ENCODE peak calls at places on chromosomes 16 and 17, in six cellular contexts. One of them, this sample, is unnamed.

GRCh38 chr17:82291582-82292250 is 18.2 kb upstream of the CSNK1D start:
- DNase-seq in psoas muscle: no peak
- DNase-seq in heart left ventricle: no peak
- DNase-seq in dorsolateral prefrontal cortex: no peak
- DNase-seq in K562: no peak
- DNase-seq in keratinocyte: no peak
- DNase-seq in this sample: no peak

GRCh38 chr16:12655530-12655929 is 148.2 kb downstream of the CPPED1 start:
- DNase-seq in psoas muscle: no peak
- DNase-seq in heart left ventricle: no peak
- DNase-seq in dorsolateral prefrontal cortex: no peak
- DNase-seq in K562: no peak
- DNase-seq in keratinocyte: no peak
- DNase-seq in this sample: no peak

GRCh38 chr17:68909066-68909465 is 46.1 kb downstream of the ABCA8 start:
- DNase-seq in psoas muscle: peak
- DNase-seq in heart left ventricle: peak
- DNase-seq in dorsolateral prefrontal cortex: no peak
- DNase-seq in K562: no peak
- DNase-seq in keratinocyte: peak
- DNase-seq in this sample: peak

GRCh38 chr17:44069974-44070454 is 521 bp upstream of the G6PC3 start:
- DNase-seq in psoas muscle: no peak
- DNase-seq in heart left ventricle: no peak
- DNase-seq in dorsolateral prefrontal cortex: no peak
- DNase-seq in K562: peak
- DNase-seq in keratinocyte: no peak
- DNase-seq in this sample: peak

GRCh38 chr17:6070280-6070894 is at the start of gene WSCD1:
- DNase-seq in psoas muscle: peak
- DNase-seq in heart left ventricle: no peak
- DNase-seq in dorsolateral prefrontal cortex: no peak
- DNase-seq in K562: no peak
- DNase-seq in keratinocyte: no peak
- DNase-seq in this sample: peak

GRCh38 chr17:63601439-63602371 is 1.0 kb downstream of the TACO1 start:
- DNase-seq in psoas muscle: no peak
- DNase-seq in heart left ventricle: no peak
- DNase-seq in dorsolateral prefrontal cortex: no peak
- DNase-seq in K562: peak
- DNase-seq in keratinocyte: no peak
- DNase-seq in this sample: peak

GRCh38 chr16:88558457-88559442 is 11.5 kb upstream of the ZC3H18 start:
- DNase-seq in psoas muscle: peak
- DNase-seq in heart left ventricle: peak
- DNase-seq in dorsolateral prefrontal cortex: peak
- DNase-seq in K562: peak
- DNase-seq in keratinocyte: no peak
- DNase-seq in this sample: peak

GRCh38 chr17:302300-302698 is 50.3 kb downstream of the RPH3AL start:
- DNase-seq in psoas muscle: no peak
- DNase-seq in heart left ventricle: peak
- DNase-seq in dorsolateral prefrontal cortex: no peak
- DNase-seq in K562: no peak
- DNase-seq in keratinocyte: no peak
- DNase-seq in this sample: no peak

GRCh38 chr16:70523621-70524405 is at the start of gene SF3B3:
- DNase-seq in psoas muscle: peak
- DNase-seq in heart left ventricle: peak
- DNase-seq in dorsolateral prefrontal cortex: peak
- DNase-seq in K562: peak
- DNase-seq in keratinocyte: no peak
- DNase-seq in this sample: no peak

GRCh38 chr17:74372426-74372825 is 5.1 kb downstream of the GPR142 start:
- DNase-seq in psoas muscle: no peak
- DNase-seq in heart left ventricle: no peak
- DNase-seq in dorsolateral prefrontal cortex: no peak
- DNase-seq in K562: no peak
- DNase-seq in keratinocyte: no peak
- DNase-seq in this sample: no peak

GRCh38 chr16:4272114-4272954 is 489 bp downstream of the TFAP4 start:
- DNase-seq in psoas muscle: peak
- DNase-seq in heart left ventricle: peak
- DNase-seq in dorsolateral prefrontal cortex: peak
- DNase-seq in K562: peak
- DNase-seq in keratinocyte: no peak
- DNase-seq in this sample: no peak

GRCh38 chr16:53844796-53845195 is 140.8 kb downstream of the FTO start:
- DNase-seq in psoas muscle: no peak
- DNase-seq in heart left ventricle: no peak
- DNase-seq in dorsolateral prefrontal cortex: no peak
- DNase-seq in K562: no peak
- DNase-seq in keratinocyte: no peak
- DNase-seq in this sample: no peak

GRCh38 chr17:48439473-48439872 is 9.5 kb upstream of the SKAP1 start:
- DNase-seq in psoas muscle: no peak
- DNase-seq in heart left ventricle: no peak
- DNase-seq in dorsolateral prefrontal cortex: no peak
- DNase-seq in K562: no peak
- DNase-seq in keratinocyte: no peak
- DNase-seq in this sample: no peak

GRCh38 chr17:73228748-73229236 is 32.9 kb downstream of the CPSF4L start:
- DNase-seq in psoas muscle: peak
- DNase-seq in heart left ventricle: peak
- DNase-seq in dorsolateral prefrontal cortex: no peak
- DNase-seq in K562: peak
- DNase-seq in keratinocyte: peak
- DNase-seq in this sample: peak

GRCh38 chr16:13068912-13069583 is 167.7 kb downstream of the SHISA9 start:
- DNase-seq in psoas muscle: no peak
- DNase-seq in heart left ventricle: no peak
- DNase-seq in dorsolateral prefrontal cortex: no peak
- DNase-seq in K562: no peak
- DNase-seq in keratinocyte: no peak
- DNase-seq in this sample: no peak

GRCh38 chr17:3534881-3535252 is 22.7 kb downstream of the TRPV3 start:
- DNase-seq in psoas muscle: peak
- DNase-seq in heart left ventricle: no peak
- DNase-seq in dorsolateral prefrontal cortex: peak
- DNase-seq in K562: no peak
- DNase-seq in keratinocyte: no peak
- DNase-seq in this sample: no peak

GRCh38 chr16:31480851-31481250 is 2.1 kb upstream of the SLC5A2 start:
- DNase-seq in psoas muscle: peak
- DNase-seq in heart left ventricle: no peak
- DNase-seq in dorsolateral prefrontal cortex: no peak
- DNase-seq in K562: peak
- DNase-seq in keratinocyte: no peak
- DNase-seq in this sample: no peak

GRCh38 chr16:56938664-56939513 is 6.9 kb downstream of the HERPUD1 start:
- DNase-seq in psoas muscle: no peak
- DNase-seq in heart left ventricle: no peak
- DNase-seq in dorsolateral prefrontal cortex: no peak
- DNase-seq in K562: no peak
- DNase-seq in keratinocyte: no peak
- DNase-seq in this sample: no peak

GRCh38 chr16:30004811-30005242 is 6.0 kb downstream of the DOC2A start:
- DNase-seq in psoas muscle: no peak
- DNase-seq in heart left ventricle: no peak
- DNase-seq in dorsolateral prefrontal cortex: no peak
- DNase-seq in K562: no peak
- DNase-seq in keratinocyte: no peak
- DNase-seq in this sample: no peak

GRCh38 chr17:56481654-56482053 is 111.8 kb upstream of the NOG start:
- DNase-seq in psoas muscle: no peak
- DNase-seq in heart left ventricle: no peak
- DNase-seq in dorsolateral prefrontal cortex: no peak
- DNase-seq in K562: no peak
- DNase-seq in keratinocyte: no peak
- DNase-seq in this sample: no peak

GRCh38 chr17:56475121-56475520 is 118.4 kb upstream of the NOG start:
- DNase-seq in psoas muscle: no peak
- DNase-seq in heart left ventricle: no peak
- DNase-seq in dorsolateral prefrontal cortex: no peak
- DNase-seq in K562: no peak
- DNase-seq in keratinocyte: no peak
- DNase-seq in this sample: no peak

GRCh38 chr17:56482229-56482628 is 111.3 kb upstream of the NOG start:
- DNase-seq in psoas muscle: no peak
- DNase-seq in heart left ventricle: no peak
- DNase-seq in dorsolateral prefrontal cortex: no peak
- DNase-seq in K562: no peak
- DNase-seq in keratinocyte: no peak
- DNase-seq in this sample: no peak

GRCh38 chr17:56478836-56479447 is 114.6 kb upstream of the NOG start:
- DNase-seq in psoas muscle: no peak
- DNase-seq in heart left ventricle: no peak
- DNase-seq in dorsolateral prefrontal cortex: no peak
- DNase-seq in K562: peak
- DNase-seq in keratinocyte: no peak
- DNase-seq in this sample: peak
- TF ChIP-seq CTCF in psoas muscle: peak
- TF ChIP-seq CTCF in heart left ventricle: peak
- TF ChIP-seq CTCF in dorsolateral prefrontal cortex: peak
- TF ChIP-seq CTCF in K562: peak
- TF ChIP-seq CTCF in keratinocyte: peak
- TF ChIP-seq CTCF in this sample: peak

DNA sequence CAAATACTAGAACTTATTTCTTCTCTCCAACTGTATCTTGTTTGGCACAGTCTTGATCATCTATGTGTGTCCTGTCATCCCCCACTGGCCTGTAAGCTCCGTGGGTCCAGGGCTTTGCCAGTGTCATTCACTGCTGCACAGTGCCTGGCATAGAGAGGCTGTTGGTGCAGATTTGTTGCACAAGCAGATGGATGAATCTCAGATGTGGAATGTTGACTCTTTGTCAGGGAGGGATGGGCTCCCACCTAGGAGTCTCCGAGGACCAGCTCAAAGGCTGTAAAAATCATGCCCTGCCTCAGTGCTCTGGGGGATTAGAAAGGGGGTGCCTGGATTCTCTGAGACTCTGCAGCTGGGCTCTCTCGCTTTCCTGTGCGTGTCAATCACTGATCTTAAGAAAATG is 60.6 kb downstream of the RAB11FIP4 start:
- DNase-seq in psoas muscle: no peak
- DNase-seq in heart left ventricle: no peak
- DNase-seq in dorsolateral prefrontal cortex: no peak
- DNase-seq in K562: no peak
- DNase-seq in keratinocyte: no peak
- DNase-seq in this sample: peak
- H3K4me3 ChIP-seq in psoas muscle: no peak
- H3K4me3 ChIP-seq in heart left ventricle: no peak
- H3K4me3 ChIP-seq in dorsolateral prefrontal cortex: no peak
- H3K4me3 ChIP-seq in K562: no peak
- H3K4me3 ChIP-seq in keratinocyte: no peak
- H3K4me3 ChIP-seq in this sample: no peak

GRCh38 chr17:76585649-76586593 is at the start of gene ST6GALNAC2:
- DNase-seq in psoas muscle: peak
- DNase-seq in heart left ventricle: peak
- DNase-seq in dorsolateral prefrontal cortex: no peak
- DNase-seq in K562: no peak
- DNase-seq in keratinocyte: no peak
- DNase-seq in this sample: no peak

GRCh38 chr17:76586741-76587487 is 1.3 kb upstream of the ST6GALNAC2 start:
- DNase-seq in psoas muscle: no peak
- DNase-seq in heart left ventricle: no peak
- DNase-seq in dorsolateral prefrontal cortex: no peak
- DNase-seq in K562: no peak
- DNase-seq in keratinocyte: no peak
- DNase-seq in this sample: no peak

GRCh38 chr17:76585048-76585648 is 512 bp downstream of the ST6GALNAC2 start:
- DNase-seq in psoas muscle: peak
- DNase-seq in heart left ventricle: no peak
- DNase-seq in dorsolateral prefrontal cortex: no peak
- DNase-seq in K562: no peak
- DNase-seq in keratinocyte: no peak
- DNase-seq in this sample: no peak

GRCh38 chr17:76584427-76585047 is 1.1 kb downstream of the ST6GALNAC2 start:
- DNase-seq in psoas muscle: no peak
- DNase-seq in heart left ventricle: no peak
- DNase-seq in dorsolateral prefrontal cortex: no peak
- DNase-seq in K562: no peak
- DNase-seq in keratinocyte: no peak
- DNase-seq in this sample: no peak

GRCh38 chr17:76588182-76588581 is 2.5 kb upstream of the ST6GALNAC2 start:
- DNase-seq in psoas muscle: no peak
- DNase-seq in heart left ventricle: no peak
- DNase-seq in dorsolateral prefrontal cortex: no peak
- DNase-seq in K562: no peak
- DNase-seq in keratinocyte: no peak
- DNase-seq in this sample: no peak
- TF ChIP-seq CTCF in psoas muscle: no peak
- TF ChIP-seq CTCF in heart left ventricle: no peak
- TF ChIP-seq CTCF in dorsolateral prefrontal cortex: no peak
- TF ChIP-seq CTCF in K562: no peak
- TF ChIP-seq CTCF in keratinocyte: no peak
- TF ChIP-seq CTCF in this sample: no peak

DNA sequence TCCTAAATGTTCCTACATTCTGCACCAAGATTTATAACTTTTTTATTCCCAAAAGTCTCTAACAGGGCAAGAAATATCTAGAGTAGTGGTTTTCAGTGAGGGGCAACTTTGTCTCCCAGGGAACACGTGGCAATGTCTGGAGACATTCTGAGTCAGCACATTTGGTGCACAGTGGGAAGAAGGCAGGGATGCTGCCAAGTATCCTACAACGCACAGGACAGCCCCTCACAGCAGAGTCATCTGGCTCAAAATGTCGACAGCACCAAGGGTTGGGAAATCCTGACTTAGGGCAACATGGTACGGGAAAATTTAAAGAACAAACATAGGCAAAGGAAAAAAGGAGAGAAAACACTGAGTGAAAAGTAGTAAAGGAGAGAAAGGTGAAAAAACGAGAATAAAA is 61.8 kb downstream of the SMG6 start:
- DNase-seq in psoas muscle: no peak
- DNase-seq in heart left ventricle: no peak
- DNase-seq in dorsolateral prefrontal cortex: no peak
- DNase-seq in K562: no peak
- DNase-seq in keratinocyte: no peak
- DNase-seq in this sample: peak
- H3K4me3 ChIP-seq in psoas muscle: no peak
- H3K4me3 ChIP-seq in heart left ventricle: no peak
- H3K4me3 ChIP-seq in dorsolateral prefrontal cortex: no peak
- H3K4me3 ChIP-seq in K562: no peak
- H3K4me3 ChIP-seq in keratinocyte: no peak
- H3K4me3 ChIP-seq in this sample: no peak

GRCh38 chr17:60586288-60586974 is 13.6 kb upstream of the PPM1D start:
- DNase-seq in psoas muscle: no peak
- DNase-seq in heart left ventricle: no peak
- DNase-seq in dorsolateral prefrontal cortex: no peak
- DNase-seq in K562: no peak
- DNase-seq in keratinocyte: no peak
- DNase-seq in this sample: no peak
- TF ChIP-seq CTCF in psoas muscle: no peak
- TF ChIP-seq CTCF in heart left ventricle: peak
- TF ChIP-seq CTCF in dorsolateral prefrontal cortex: no peak
- TF ChIP-seq CTCF in K562: peak
- TF ChIP-seq CTCF in keratinocyte: no peak
- TF ChIP-seq CTCF in this sample: peak

This sample was measured in foreskin fibroblast.